ENCODE peak calls at places on chromosomes 12 and 14, in ten cellular contexts. W is fibroblast of the aortic adventitia; T is fibroblast of villous mesenchyme; S is lung; C is mucosa of descending colon; R is CD8-positive, alpha-beta T cell; O is AG04450; G is foreskin fibroblast; P is heart left ventricle; B is cardiac fibroblast. N is an unnamed sample.

GRCh38 chr12:65415826-65416225 is 137.3 kb downstream of the MSRB3 start:
- DNase-seq in W (peak; percentile 25), T (no peak), S (no peak), C (no peak), R (no peak), O (no peak), G (peak; percentile 43), P (no peak), B (no peak), N (no peak)

GRCh38 chr14:30656190-30656632 is 34.1 kb downstream of the SCFD1 start:
- DNase-seq in W (peak; percentile 38), T (peak; percentile 44), S (no peak), C (no peak), R (no peak), O (no peak), G (peak; percentile 59), P (no peak), B (peak; percentile 22), N (no peak)

GRCh38 chr12:48817957-48818830 is at the start of gene CACNB3:
- DNase-seq in W (peak; percentile 31), T (peak; percentile 39), S (peak; percentile 74), C (peak; percentile 88), R (peak; percentile 71), O (no peak), G (peak; percentile 76), P (peak; percentile 86), B (peak; percentile 47), N (no peak)

GRCh38 chr12:93090768-93091172 is 161.7 kb upstream of the EEA1 start:
- DNase-seq in W (peak; percentile 78), T (peak; percentile 56), S (no peak), C (no peak), R (no peak), O (no peak), G (peak; percentile 83), P (no peak), B (peak; percentile 48), N (no peak)

GRCh38 chr14:94145902-94146527 is 16.6 kb upstream of the IFI27L2 start:
- DNase-seq in W (no peak), T (no peak), S (no peak), C (no peak), R (no peak), O (no peak), G (no peak), P (no peak), B (no peak), N (no peak)

GRCh38 chr14:69710378-69710777 is 56.6 kb upstream of the SRSF5 start:
- DNase-seq in W (no peak), T (no peak), S (no peak), C (no peak), R (no peak), O (no peak), G (no peak), P (no peak), B (no peak), N (no peak)

GRCh38 chr14:53772936-53773335 is 183.7 kb downstream of the BMP4 start:
- DNase-seq in W (no peak), T (no peak), S (no peak), C (no peak), R (no peak), O (no peak), G (no peak), P (no peak), B (no peak), N (no peak)

GRCh38 chr12:89421093-89421835 is 69.0 kb upstream of the DUSP6 start:
- DNase-seq in W (no peak), T (no peak), S (no peak), C (no peak), R (no peak), O (no peak), G (no peak), P (no peak), B (no peak), N (no peak)

GRCh38 chr14:68174446-68174845 is 354.9 kb downstream of the RAD51B start:
- DNase-seq in W (peak; percentile 34), T (no peak), S (no peak), C (no peak), R (no peak), O (no peak), G (no peak), P (no peak), B (no peak), N (no peak)

GRCh38 chr12:56221233-56221756 is 427 bp downstream of the RNF41 start:
- DNase-seq in W (peak; percentile 94), T (peak; percentile 66), S (peak; percentile 65), C (peak; percentile 63), R (no peak), O (peak; percentile 46), G (peak; percentile 86), P (peak; percentile 64), B (peak; percentile 93), N (peak; percentile 57)

GRCh38 chr12:49535921-49536525 is 2.8 kb upstream of the KCNH3 start:
- DNase-seq in W (no peak), T (no peak), S (no peak), C (no peak), R (no peak), O (no peak), G (no peak), P (no peak), B (no peak), N (no peak)

DNA sequence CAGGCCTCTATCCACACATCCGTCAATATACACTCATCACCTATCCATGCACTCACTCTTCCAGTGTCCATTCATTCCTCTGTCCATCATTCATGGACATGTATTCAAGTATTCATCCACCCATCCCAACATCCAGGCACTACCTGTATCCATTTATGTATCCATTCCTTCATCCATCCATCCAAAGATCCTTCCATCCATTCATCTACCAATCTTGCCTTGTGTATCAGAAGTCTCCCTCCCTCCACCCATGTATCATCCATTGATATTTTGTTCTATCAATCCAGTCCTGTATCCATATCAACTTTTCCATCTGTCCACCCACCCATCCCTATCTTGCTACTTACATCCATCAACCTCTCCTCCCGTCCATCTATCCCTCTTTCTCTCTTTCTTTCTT is 4.0 kb downstream of the BEGAIN start:
- DNase-seq in W (no peak), T (no peak), S (no peak), C (no peak), R (no peak), O (no peak), G (no peak), P (no peak), B (no peak), N (no peak)
- TF ChIP-seq CTCF in W (no peak), T (no peak), S (no peak), C (no peak), R (no peak), O (no peak), G (no peak), P (no peak), B (no peak), N (no peak)

GRCh38 chr14:56797569-56798446 is 12.5 kb downstream of the OTX2 start:
- DNase-seq in W (no peak), T (no peak), S (no peak), C (no peak), R (no peak), O (no peak), G (no peak), P (no peak), B (no peak), N (no peak)
- H3K4me3 ChIP-seq in W (no peak overlapping the region), T (no peak overlapping the region), S (no peak overlapping the region), C (no peak overlapping the region), R (no peak overlapping the region), O (no peak overlapping the region), G (no peak overlapping the region), P (peak overlapping the region; percentile 23), B (no peak overlapping the region), N (no peak overlapping the region)

DNA sequence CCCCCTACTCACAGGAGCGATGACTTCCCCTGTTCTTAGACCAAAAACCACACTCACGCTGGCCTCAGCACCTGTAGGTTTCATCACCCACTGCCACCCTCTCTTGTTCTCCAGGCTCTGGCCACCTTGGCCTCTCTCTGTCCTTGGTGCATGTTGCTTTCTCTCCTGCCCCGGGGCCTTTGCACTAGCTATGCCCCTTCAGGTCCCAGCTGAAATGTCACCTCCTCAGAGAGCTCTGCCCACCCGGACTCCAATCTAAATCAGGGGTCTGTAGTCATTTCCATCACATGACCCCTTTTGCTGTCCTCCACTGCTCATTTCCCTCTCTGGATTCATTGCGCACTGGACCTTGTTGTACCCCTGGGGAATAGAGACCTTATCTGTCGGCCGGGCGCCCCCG is 8.2 kb upstream of the TRPV4 start:
- DNase-seq in W (no peak), T (no peak), S (no peak), C (no peak), R (no peak), O (no peak), G (no peak), P (peak; percentile 44), B (no peak), N (no peak)
- TF ChIP-seq CTCF in W (no peak), T (no peak), S (no peak), C (no peak), R (no peak), O (no peak), G (no peak), P (no peak), B (no peak), N (no peak)

GRCh38 chr12:15000575-15000974 is 27.7 kb downstream of the PDE6H start:
- DNase-seq in W (no peak), T (no peak), S (no peak), C (no peak), R (no peak), O (no peak), G (no peak), P (no peak), B (no peak), N (no peak)

GRCh38 chr12:14998941-14999340 is 26.1 kb downstream of the PDE6H start:
- DNase-seq in W (no peak), T (peak; percentile 21), S (no peak), C (no peak), R (no peak), O (no peak), G (no peak), P (no peak), B (no peak), N (no peak)

GRCh38 chr12:15004401-15004800 is 31.6 kb downstream of the PDE6H start:
- DNase-seq in W (no peak), T (no peak), S (no peak), C (no peak), R (no peak), O (no peak), G (no peak), P (no peak), B (no peak), N (no peak)

GRCh38 chr12:14999421-15000047 is 26.7 kb downstream of the PDE6H start:
- DNase-seq in W (peak; percentile 40), T (no peak), S (no peak), C (no peak), R (no peak), O (no peak), G (peak; percentile 63), P (no peak), B (no peak), N (peak; percentile 89)

DNA sequence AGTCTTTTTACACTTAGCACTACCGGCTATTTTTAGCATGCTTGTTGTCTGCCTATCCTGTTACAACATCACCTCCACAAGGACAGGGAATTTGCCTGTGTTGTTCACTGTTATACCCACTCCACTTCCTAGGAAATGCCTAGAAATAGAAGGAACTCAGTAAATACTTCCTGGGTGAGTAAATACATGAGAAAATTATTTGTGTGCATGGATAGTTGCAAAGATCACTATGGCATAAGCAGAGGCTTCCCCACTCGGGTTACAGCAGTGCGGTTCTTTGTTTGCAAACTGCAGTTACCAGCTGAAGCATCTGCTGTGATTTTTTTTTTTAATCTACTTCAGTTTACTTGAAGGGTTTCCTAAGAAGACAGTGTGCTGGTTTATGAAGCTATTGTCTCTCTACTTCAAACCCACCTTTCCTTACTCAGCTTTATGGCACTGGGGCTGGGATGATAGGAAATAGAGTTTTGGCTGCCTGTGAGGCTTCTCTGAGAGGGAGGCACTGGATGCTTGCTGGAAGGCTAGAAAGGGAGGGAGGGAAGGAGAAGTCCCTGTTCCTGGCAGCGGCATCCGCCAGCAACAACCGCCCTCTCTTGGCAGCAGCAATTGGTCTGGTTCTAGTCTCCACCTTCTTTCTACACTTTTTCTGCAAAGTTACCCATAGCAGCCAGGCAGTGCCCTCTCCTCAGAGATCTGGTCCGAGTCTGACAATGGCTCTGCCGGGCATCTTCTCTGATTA is 29.1 kb downstream of the PDE6H start:
- DNase-seq in W (peak; percentile 44), T (peak; percentile 17), S (no peak), C (peak; percentile 33), R (no peak), O (no peak), G (peak; percentile 61), P (peak; percentile 61), B (peak; percentile 73), N (no peak)
- H3K4me3 ChIP-seq in W (no peak overlapping the region), T (no peak overlapping the region), S (no peak overlapping the region), C (no peak overlapping the region), R (no peak overlapping the region), O (no peak overlapping the region), G (no peak overlapping the region), P (no peak overlapping the region), B (no peak overlapping the region), N (no peak overlapping the region)

N was measured in AG04449.